ENCODE peak calls at places on chromosomes 11 and 22, in seven cellular contexts. One of them, this sample, is unnamed.

GRCh38 chr22:47069270-47069669 is 306.8 kb downstream of the TBC1D22A start:
- DNase-seq in NAMALWA: no peak
- DNase-seq in AG10803: no peak
- DNase-seq in heart left ventricle: no peak
- DNase-seq in esophagus squamous epithelium: no peak
- DNase-seq in epithelial cell of esophagus: no peak
- DNase-seq in left cardiac atrium: no peak
- DNase-seq in this sample: no peak

GRCh38 chr11:34351051-34351450 is 6.8 kb downstream of the ABTB2 start:
- DNase-seq in epithelial cell of esophagus: no peak
- DNase-seq in esophagus squamous epithelium: no peak
- DNase-seq in AG10803: peak
- DNase-seq in left cardiac atrium: no peak
- DNase-seq in NAMALWA: no peak
- DNase-seq in heart left ventricle: no peak
- DNase-seq in this sample: no peak

GRCh38 chr11:95853138-95853537 is 62.8 kb downstream of the CEP57 start:
- DNase-seq in epithelial cell of esophagus: no peak
- DNase-seq in NAMALWA: no peak
- DNase-seq in left cardiac atrium: no peak
- DNase-seq in AG10803: no peak
- DNase-seq in esophagus squamous epithelium: no peak
- DNase-seq in heart left ventricle: no peak
- DNase-seq in this sample: no peak

GRCh38 chr11:69634590-69634989 is 6.4 kb upstream of the CCND1 start:
- DNase-seq in left cardiac atrium: no peak
- DNase-seq in AG10803: no peak
- DNase-seq in NAMALWA: no peak
- DNase-seq in esophagus squamous epithelium: no peak
- DNase-seq in epithelial cell of esophagus: no peak
- DNase-seq in heart left ventricle: peak
- DNase-seq in this sample: no peak

GRCh38 chr22:43183496-43184263 is 3.3 kb downstream of the TTLL12 start:
- DNase-seq in esophagus squamous epithelium: no peak
- DNase-seq in left cardiac atrium: no peak
- DNase-seq in NAMALWA: no peak
- DNase-seq in epithelial cell of esophagus: peak
- DNase-seq in AG10803: peak
- DNase-seq in heart left ventricle: peak
- DNase-seq in this sample: no peak

GRCh38 chr11:46247664-46248063 is 29.8 kb upstream of the CREB3L1 start:
- DNase-seq in epithelial cell of esophagus: peak
- DNase-seq in esophagus squamous epithelium: no peak
- DNase-seq in AG10803: peak
- DNase-seq in NAMALWA: peak
- DNase-seq in heart left ventricle: no peak
- DNase-seq in left cardiac atrium: no peak
- DNase-seq in this sample: no peak

GRCh38 chr22:48218889-48219420 is 1456.5 kb downstream of the TBC1D22A start:
- DNase-seq in heart left ventricle: no peak
- DNase-seq in AG10803: no peak
- DNase-seq in NAMALWA: no peak
- DNase-seq in esophagus squamous epithelium: no peak
- DNase-seq in left cardiac atrium: no peak
- DNase-seq in epithelial cell of esophagus: no peak
- DNase-seq in this sample: no peak

GRCh38 chr22:37101311-37102063 is 8.0 kb downstream of the TMPRSS6 start:
- DNase-seq in epithelial cell of esophagus: no peak
- DNase-seq in esophagus squamous epithelium: no peak
- DNase-seq in heart left ventricle: no peak
- DNase-seq in left cardiac atrium: no peak
- DNase-seq in NAMALWA: no peak
- DNase-seq in AG10803: no peak
- DNase-seq in this sample: no peak

GRCh38 chr22:46114518-46115387 is 35.6 kb upstream of the PPARA start:
- DNase-seq in NAMALWA: no peak
- DNase-seq in heart left ventricle: no peak
- DNase-seq in AG10803: no peak
- DNase-seq in esophagus squamous epithelium: no peak
- DNase-seq in left cardiac atrium: no peak
- DNase-seq in epithelial cell of esophagus: no peak
- DNase-seq in this sample: no peak

GRCh38 chr11:120137187-120137610 is 714 bp downstream of the TRIM29 start:
- DNase-seq in epithelial cell of esophagus: no peak
- DNase-seq in esophagus squamous epithelium: no peak
- DNase-seq in heart left ventricle: no peak
- DNase-seq in left cardiac atrium: no peak
- DNase-seq in AG10803: no peak
- DNase-seq in NAMALWA: no peak
- DNase-seq in this sample: no peak

GRCh38 chr11:60672255-60672654 is 27.2 kb upstream of the MS4A8 start:
- DNase-seq in AG10803: no peak
- DNase-seq in NAMALWA: no peak
- DNase-seq in epithelial cell of esophagus: no peak
- DNase-seq in esophagus squamous epithelium: no peak
- DNase-seq in heart left ventricle: no peak
- DNase-seq in left cardiac atrium: no peak
- DNase-seq in this sample: no peak

GRCh38 chr11:64444838-64445441 is 86.0 kb downstream of the RPS6KA4 start:
- DNase-seq in NAMALWA: peak
- DNase-seq in heart left ventricle: no peak
- DNase-seq in left cardiac atrium: no peak
- DNase-seq in epithelial cell of esophagus: peak
- DNase-seq in AG10803: peak
- DNase-seq in esophagus squamous epithelium: no peak
- DNase-seq in this sample: no peak

GRCh38 chr11:68685656-68686380 is 1.5 kb downstream of the GAL start:
- DNase-seq in left cardiac atrium: no peak
- DNase-seq in heart left ventricle: no peak
- DNase-seq in esophagus squamous epithelium: no peak
- DNase-seq in epithelial cell of esophagus: no peak
- DNase-seq in AG10803: no peak
- DNase-seq in NAMALWA: no peak
- DNase-seq in this sample: no peak